ENCODE peak calls at places on chromosome 19, in seven cellular contexts. One of them, this sample, is unnamed.
A peak's percentile ranks its signal among the peaks of the same experiment; 100 is the strongest.

GRCh38 chr19:27671876-27672275 is 1541.1 kb downstream of the UQCRFS1 start:
- DNase-seq in H1: no peak
- DNase-seq in GM12878: no peak
- DNase-seq in K562: no peak
- DNase-seq in SK-N-SH: no peak
- DNase-seq in HepG2: no peak
- DNase-seq in HCT116: no peak
- DNase-seq in this sample: no peak

GRCh38 chr19:13103961-13104847 is 1.5 kb upstream of the LYL1 start:
- DNase-seq in HCT116: no peak
- DNase-seq in K562: peak; percentile 71
- DNase-seq in SK-N-SH: peak; percentile 81
- DNase-seq in HepG2: no peak
- DNase-seq in H1: no peak
- DNase-seq in GM12878: no peak
- DNase-seq in this sample: no peak

GRCh38 chr19:2145831-2146241 is 5.5 kb downstream of the AP3D1 start:
- DNase-seq in SK-N-SH: no peak
- DNase-seq in HepG2: no peak
- DNase-seq in GM12878: no peak
- DNase-seq in H1: no peak
- DNase-seq in HCT116: no peak
- DNase-seq in K562: no peak
- DNase-seq in this sample: no peak

GRCh38 chr19:4967738-4968461 is 1.0 kb upstream of the KDM4B start:
- DNase-seq in GM12878: no peak
- DNase-seq in HCT116: no peak
- DNase-seq in HepG2: no peak
- DNase-seq in K562: no peak
- DNase-seq in H1: no peak
- DNase-seq in SK-N-SH: no peak
- DNase-seq in this sample: no peak

GRCh38 chr19:30325657-30326056 is 46.5 kb upstream of the ZNF536 start:
- DNase-seq in H1: no peak
- DNase-seq in SK-N-SH: no peak
- DNase-seq in HepG2: no peak
- DNase-seq in HCT116: no peak
- DNase-seq in GM12878: no peak
- DNase-seq in K562: no peak
- DNase-seq in this sample: no peak

GRCh38 chr19:13055213-13056051 is 47.2 kb downstream of the LYL1 start:
- DNase-seq in GM12878: no peak
- DNase-seq in K562: no peak
- DNase-seq in SK-N-SH: peak; percentile 89
- DNase-seq in H1: no peak
- DNase-seq in HCT116: no peak
- DNase-seq in HepG2: no peak
- DNase-seq in this sample: no peak

GRCh38 chr19:13090511-13091231 is 12.0 kb downstream of the LYL1 start:
- DNase-seq in GM12878: no peak
- DNase-seq in HepG2: no peak
- DNase-seq in HCT116: no peak
- DNase-seq in SK-N-SH: peak; percentile 57
- DNase-seq in H1: no peak
- DNase-seq in K562: no peak
- DNase-seq in this sample: no peak

GRCh38 chr19:1389033-1389940 is 5.6 kb downstream of the NDUFS7 start:
- DNase-seq in K562: no peak
- DNase-seq in HepG2: no peak
- DNase-seq in GM12878: no peak
- DNase-seq in HCT116: no peak
- DNase-seq in H1: no peak
- DNase-seq in SK-N-SH: no peak
- DNase-seq in this sample: no peak

GRCh38 chr19:51441410-51442390 is 16.6 kb downstream of the SIGLEC8 start:
- DNase-seq in GM12878: peak; percentile 91
- DNase-seq in SK-N-SH: no peak
- DNase-seq in K562: peak; percentile 49
- DNase-seq in H1: no peak
- DNase-seq in HepG2: no peak
- DNase-seq in HCT116: no peak
- DNase-seq in this sample: no peak

GRCh38 chr19:55460670-55461258 is 678 bp downstream of the ISOC2 start:
- DNase-seq in HCT116: no peak
- DNase-seq in GM12878: no peak
- DNase-seq in K562: peak; percentile 88
- DNase-seq in HepG2: peak; percentile 84
- DNase-seq in SK-N-SH: peak; percentile 92
- DNase-seq in H1: no peak
- DNase-seq in this sample: peak; percentile 63

GRCh38 chr19:898663-899062 is 5.4 kb downstream of the RNU6-9 start:
- DNase-seq in GM12878: no peak
- DNase-seq in SK-N-SH: peak; percentile 52
- DNase-seq in K562: peak; percentile 44
- DNase-seq in H1: no peak
- DNase-seq in HCT116: no peak
- DNase-seq in HepG2: no peak
- DNase-seq in this sample: no peak

GRCh38 chr19:31500921-31501320 is 151.7 kb upstream of the TSHZ3 start:
- DNase-seq in GM12878: no peak
- DNase-seq in K562: no peak
- DNase-seq in HepG2: no peak
- DNase-seq in SK-N-SH: no peak
- DNase-seq in H1: no peak
- DNase-seq in HCT116: no peak
- DNase-seq in this sample: no peak

GRCh38 chr19:2394054-2394668 is 33.2 kb downstream of the TIMM13 start:
- DNase-seq in GM12878: peak; percentile 38
- DNase-seq in H1: no peak
- DNase-seq in K562: no peak
- DNase-seq in HCT116: no peak
- DNase-seq in HepG2: peak; percentile 53
- DNase-seq in SK-N-SH: no peak
- DNase-seq in this sample: no peak

GRCh38 chr19:35350591-35350990 is 2.9 kb downstream of the FFAR1 start:
- DNase-seq in K562: no peak
- DNase-seq in HCT116: no peak
- DNase-seq in H1: no peak
- DNase-seq in SK-N-SH: no peak
- DNase-seq in GM12878: no peak
- DNase-seq in HepG2: no peak
- DNase-seq in this sample: no peak

GRCh38 chr19:27734496-27735220 is 1478.3 kb downstream of the UQCRFS1 start:
- DNase-seq in GM12878: no peak
- DNase-seq in SK-N-SH: no peak
- DNase-seq in HepG2: no peak
- DNase-seq in K562: no peak
- DNase-seq in HCT116: no peak
- DNase-seq in H1: no peak
- DNase-seq in this sample: no peak

GRCh38 chr19:40219721-40220276 is 1.6 kb upstream of the TTC9B start:
- DNase-seq in GM12878: no peak
- DNase-seq in H1: no peak
- DNase-seq in K562: peak; percentile 38
- DNase-seq in HepG2: no peak
- DNase-seq in SK-N-SH: no peak
- DNase-seq in HCT116: peak; percentile 76
- DNase-seq in this sample: peak; percentile 13

GRCh38 chr19:18942692-18943091 is 1.7 kb upstream of the HOMER3 start:
- DNase-seq in HCT116: no peak
- DNase-seq in HepG2: no peak
- DNase-seq in K562: no peak
- DNase-seq in GM12878: no peak
- DNase-seq in SK-N-SH: no peak
- DNase-seq in H1: no peak
- DNase-seq in this sample: no peak

GRCh38 chr19:18940791-18941627 is at the start of gene HOMER3:
- DNase-seq in GM12878: no peak
- DNase-seq in K562: peak; percentile 95
- DNase-seq in SK-N-SH: peak; percentile 99
- DNase-seq in HCT116: no peak
- DNase-seq in HepG2: no peak
- DNase-seq in H1: no peak
- DNase-seq in this sample: peak; percentile 71

GRCh38 chr19:18939163-18939562 is 1.9 kb downstream of the HOMER3 start:
- DNase-seq in SK-N-SH: no peak
- DNase-seq in HepG2: no peak
- DNase-seq in H1: no peak
- DNase-seq in K562: no peak
- DNase-seq in GM12878: no peak
- DNase-seq in HCT116: no peak
- DNase-seq in this sample: no peak

GRCh38 chr19:18941628-18942354 is 774 bp upstream of the HOMER3 start:
- DNase-seq in H1: no peak
- DNase-seq in HCT116: no peak
- DNase-seq in HepG2: peak; percentile 27
- DNase-seq in GM12878: no peak
- DNase-seq in SK-N-SH: peak; percentile 14
- DNase-seq in K562: no peak
- DNase-seq in this sample: no peak

GRCh38 chr19:18939922-18940775 is 868 bp downstream of the HOMER3 start:
- DNase-seq in H1: peak; percentile 47
- DNase-seq in SK-N-SH: peak; percentile 73
- DNase-seq in K562: no peak
- DNase-seq in HepG2: no peak
- DNase-seq in HCT116: no peak
- DNase-seq in GM12878: no peak
- DNase-seq in this sample: peak; percentile 15
- TF ChIP-seq JUND in H1: no peak
- TF ChIP-seq JUND in SK-N-SH: no peak
- TF ChIP-seq JUND in K562: no peak
- TF ChIP-seq JUND in HepG2: no peak
- TF ChIP-seq JUND in HCT116: no peak
- TF ChIP-seq JUND in GM12878: no peak
- TF ChIP-seq JUND in this sample: no peak

DNA sequence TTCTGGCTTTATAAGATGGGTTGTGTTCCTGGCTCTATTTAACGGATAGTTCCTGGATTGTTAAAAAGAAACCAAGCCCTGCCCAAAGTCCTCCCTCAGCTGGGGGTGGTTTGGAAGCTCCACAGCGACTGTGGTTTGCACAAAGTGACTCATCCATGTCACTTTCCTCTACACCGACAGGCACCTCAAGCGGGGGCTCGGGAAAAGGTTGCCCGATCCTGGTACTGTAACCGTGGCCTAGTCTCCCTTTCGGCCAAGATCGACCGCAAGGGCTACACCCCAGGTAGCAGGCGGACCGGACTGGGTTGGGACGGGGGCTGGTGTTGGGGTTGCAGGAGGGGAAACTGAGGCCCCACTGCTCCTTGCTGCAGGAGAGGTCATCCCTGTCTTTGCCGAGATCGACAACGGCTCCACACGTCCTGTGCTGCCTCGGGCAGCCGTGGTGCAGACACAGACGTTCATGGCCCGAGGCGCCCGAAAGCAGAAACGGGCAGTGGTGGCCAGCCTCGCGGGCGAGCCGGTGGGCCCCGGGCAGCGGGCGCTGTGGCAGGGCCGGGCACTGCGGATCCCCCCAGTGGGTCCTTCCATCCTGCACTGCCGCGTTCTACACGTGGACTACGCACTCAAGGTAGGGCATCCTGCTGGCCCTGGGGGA is 1.6 kb downstream of the ARRDC2 start:
- DNase-seq in K562: peak; percentile 3
- DNase-seq in GM12878: no peak
- DNase-seq in HepG2: peak; percentile 64
- DNase-seq in SK-N-SH: no peak
- DNase-seq in H1: no peak
- DNase-seq in HCT116: no peak
- DNase-seq in this sample: no peak
- TF ChIP-seq JUND in K562: no peak
- TF ChIP-seq JUND in GM12878: no peak
- TF ChIP-seq JUND in HepG2: no peak
- TF ChIP-seq JUND in SK-N-SH: no peak
- TF ChIP-seq JUND in H1: no peak
- TF ChIP-seq JUND in HCT116: no peak
- TF ChIP-seq JUND in this sample: no peak

DNA sequence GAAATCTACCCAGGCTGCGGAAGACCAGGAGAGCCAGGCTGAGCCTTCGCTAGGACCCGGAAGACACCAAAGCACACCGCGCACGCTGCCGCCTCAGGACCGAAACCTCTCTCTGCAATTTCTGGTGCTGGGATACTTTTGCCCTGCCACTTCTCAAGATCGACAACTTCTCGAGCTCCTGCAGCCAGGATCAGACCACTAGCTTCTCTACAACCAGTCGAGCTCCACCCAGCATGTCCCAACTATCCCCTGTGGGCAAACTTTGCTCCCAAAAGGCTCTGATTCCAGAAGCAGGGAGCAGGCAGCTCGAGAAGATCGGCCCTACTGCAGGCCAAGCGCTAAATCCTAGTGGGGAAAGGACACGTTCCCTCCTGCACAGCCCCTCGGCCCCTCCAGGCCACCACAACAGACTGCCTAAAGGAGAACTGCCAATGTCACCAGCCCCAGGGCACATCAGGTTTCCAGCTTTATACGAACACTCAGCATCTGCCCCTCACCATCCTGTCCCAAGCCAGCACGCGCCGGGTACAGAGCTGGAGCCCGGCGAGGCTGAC is 981 bp downstream of the AKAP8 start:
- DNase-seq in H1: no peak
- DNase-seq in HepG2: peak; percentile 34
- DNase-seq in K562: peak; percentile 15
- DNase-seq in HCT116: no peak
- DNase-seq in GM12878: no peak
- DNase-seq in SK-N-SH: peak; percentile 62
- DNase-seq in this sample: peak; percentile 47
- TF ChIP-seq JUND in H1: no peak
- TF ChIP-seq JUND in HepG2: no peak
- TF ChIP-seq JUND in K562: no peak
- TF ChIP-seq JUND in HCT116: no peak
- TF ChIP-seq JUND in GM12878: no peak
- TF ChIP-seq JUND in SK-N-SH: no peak
- TF ChIP-seq JUND in this sample: no peak

GRCh38 chr19:43464089-43464775 is 1.2 kb downstream of the LYPD3 start:
- DNase-seq in GM12878: no peak
- DNase-seq in K562: peak; percentile 82
- DNase-seq in SK-N-SH: peak; percentile 87
- DNase-seq in H1: no peak
- DNase-seq in HepG2: no peak
- DNase-seq in HCT116: no peak
- DNase-seq in this sample: no peak
- TF ChIP-seq JUND in GM12878: no peak
- TF ChIP-seq JUND in K562: no peak
- TF ChIP-seq JUND in SK-N-SH: no peak
- TF ChIP-seq JUND in H1: no peak
- TF ChIP-seq JUND in HepG2: no peak
- TF ChIP-seq JUND in HCT116: no peak
- TF ChIP-seq JUND in this sample: no peak

GRCh38 chr19:38009650-38010229 is 102.7 kb downstream of the SIPA1L3 start:
- DNase-seq in HCT116: no peak
- DNase-seq in GM12878: peak; percentile 51
- DNase-seq in SK-N-SH: no peak
- DNase-seq in K562: no peak
- DNase-seq in HepG2: no peak
- DNase-seq in H1: no peak
- DNase-seq in this sample: no peak
- TF ChIP-seq JUND in HCT116: no peak
- TF ChIP-seq JUND in GM12878: no peak
- TF ChIP-seq JUND in SK-N-SH: no peak
- TF ChIP-seq JUND in K562: no peak
- TF ChIP-seq JUND in HepG2: no peak
- TF ChIP-seq JUND in H1: no peak
- TF ChIP-seq JUND in this sample: no peak

This sample was measured in T47D.